ENCODE peak calls at places on chromosomes 12 and 14, in five cellular contexts. One of them, this sample, is unnamed.

GRCh38 chr14:31241450-31242114 is 34.0 kb upstream of the HECTD1 start:
- DNase-seq in IMR-90: no peak
- DNase-seq in kidney epithelial cell: no peak
- DNase-seq in Peyer's patch: no peak
- DNase-seq in fibroblast of villous mesenchyme: peak
- DNase-seq in this sample: no peak

GRCh38 chr14:57875296-57875695 is 9.4 kb upstream of the SLC35F4 start:
- DNase-seq in Peyer's patch: no peak
- DNase-seq in fibroblast of villous mesenchyme: no peak
- DNase-seq in IMR-90: no peak
- DNase-seq in kidney epithelial cell: peak
- DNase-seq in this sample: no peak

GRCh38 chr14:42665083-42665482 is 1058.4 kb downstream of the LRFN5 start:
- DNase-seq in Peyer's patch: no peak
- DNase-seq in fibroblast of villous mesenchyme: no peak
- DNase-seq in IMR-90: no peak
- DNase-seq in kidney epithelial cell: no peak
- DNase-seq in this sample: no peak

GRCh38 chr12:103799504-103800251 is 41.4 kb downstream of the NT5DC3 start:
- DNase-seq in fibroblast of villous mesenchyme: peak
- DNase-seq in kidney epithelial cell: no peak
- DNase-seq in Peyer's patch: no peak
- DNase-seq in IMR-90: peak
- DNase-seq in this sample: peak

GRCh38 chr12:52280796-52281560 is 6.5 kb downstream of the KRT86 start:
- DNase-seq in kidney epithelial cell: peak
- DNase-seq in fibroblast of villous mesenchyme: peak
- DNase-seq in IMR-90: peak
- DNase-seq in Peyer's patch: no peak
- DNase-seq in this sample: peak

GRCh38 chr12:123075092-123075491 is 75.8 kb downstream of the PITPNM2 start:
- DNase-seq in fibroblast of villous mesenchyme: no peak
- DNase-seq in Peyer's patch: no peak
- DNase-seq in kidney epithelial cell: no peak
- DNase-seq in IMR-90: no peak
- DNase-seq in this sample: no peak

GRCh38 chr12:11228268-11228879 is 41.1 kb downstream of the PRB3 start:
- DNase-seq in IMR-90: peak
- DNase-seq in kidney epithelial cell: peak
- DNase-seq in fibroblast of villous mesenchyme: peak
- DNase-seq in Peyer's patch: no peak
- DNase-seq in this sample: peak

GRCh38 chr12:48019639-48020265 is 15.5 kb upstream of the COL2A1 start:
- DNase-seq in Peyer's patch: no peak
- DNase-seq in fibroblast of villous mesenchyme: no peak
- DNase-seq in IMR-90: no peak
- DNase-seq in kidney epithelial cell: no peak
- DNase-seq in this sample: no peak

GRCh38 chr12:58657175-58657574 is 263.1 kb downstream of the LRIG3 start:
- DNase-seq in fibroblast of villous mesenchyme: no peak
- DNase-seq in kidney epithelial cell: no peak
- DNase-seq in Peyer's patch: no peak
- DNase-seq in IMR-90: no peak
- DNase-seq in this sample: no peak

GRCh38 chr12:50049254-50050118 is 7.9 kb upstream of the ASIC1 start:
- DNase-seq in IMR-90: no peak
- DNase-seq in Peyer's patch: no peak
- DNase-seq in fibroblast of villous mesenchyme: no peak
- DNase-seq in kidney epithelial cell: no peak
- DNase-seq in this sample: no peak

GRCh38 chr12:44851586-44851985 is 24.5 kb downstream of the NELL2 start:
- DNase-seq in fibroblast of villous mesenchyme: no peak
- DNase-seq in Peyer's patch: no peak
- DNase-seq in kidney epithelial cell: no peak
- DNase-seq in IMR-90: no peak
- DNase-seq in this sample: no peak

GRCh38 chr12:92546826-92547348 is 155.9 kb upstream of the PLEKHG7 start:
- DNase-seq in kidney epithelial cell: no peak
- DNase-seq in Peyer's patch: no peak
- DNase-seq in fibroblast of villous mesenchyme: no peak
- DNase-seq in IMR-90: no peak
- DNase-seq in this sample: no peak

GRCh38 chr12:92550661-92551060 is 152.1 kb upstream of the PLEKHG7 start:
- DNase-seq in Peyer's patch: no peak
- DNase-seq in kidney epithelial cell: no peak
- DNase-seq in fibroblast of villous mesenchyme: no peak
- DNase-seq in IMR-90: no peak
- DNase-seq in this sample: no peak

GRCh38 chr12:92546259-92546825 is 156.4 kb upstream of the PLEKHG7 start:
- DNase-seq in kidney epithelial cell: no peak
- DNase-seq in IMR-90: no peak
- DNase-seq in fibroblast of villous mesenchyme: no peak
- DNase-seq in Peyer's patch: no peak
- DNase-seq in this sample: no peak

GRCh38 chr12:92550234-92550633 is 152.6 kb upstream of the PLEKHG7 start:
- DNase-seq in Peyer's patch: no peak
- DNase-seq in IMR-90: no peak
- DNase-seq in fibroblast of villous mesenchyme: no peak
- DNase-seq in kidney epithelial cell: no peak
- DNase-seq in this sample: no peak

GRCh38 chr12:92547906-92548305 is 154.9 kb upstream of the PLEKHG7 start:
- DNase-seq in Peyer's patch: no peak
- DNase-seq in fibroblast of villous mesenchyme: no peak
- DNase-seq in IMR-90: no peak
- DNase-seq in kidney epithelial cell: no peak
- DNase-seq in this sample: no peak
- TF ChIP-seq CTCF in Peyer's patch: no peak
- TF ChIP-seq CTCF in fibroblast of villous mesenchyme: no peak
- TF ChIP-seq CTCF in IMR-90: no peak
- TF ChIP-seq CTCF in kidney epithelial cell: no peak
- TF ChIP-seq CTCF in this sample: no peak

GRCh38 chr12:53502331-53502730 is 1.2 kb downstream of the TARBP2 start:
- DNase-seq in IMR-90: no peak
- DNase-seq in kidney epithelial cell: no peak
- DNase-seq in Peyer's patch: no peak
- DNase-seq in fibroblast of villous mesenchyme: peak
- DNase-seq in this sample: peak
- H3K4me3 ChIP-seq in IMR-90: no peak
- H3K4me3 ChIP-seq in kidney epithelial cell: no peak
- H3K4me3 ChIP-seq in Peyer's patch: no peak
- H3K4me3 ChIP-seq in fibroblast of villous mesenchyme: peak
- H3K4me3 ChIP-seq in this sample: peak

GRCh38 chr12:19223018-19223417 is 93.5 kb downstream of the PLEKHA5 start:
- DNase-seq in fibroblast of villous mesenchyme: no peak
- DNase-seq in IMR-90: no peak
- DNase-seq in kidney epithelial cell: no peak
- DNase-seq in Peyer's patch: no peak
- DNase-seq in this sample: no peak
- TF ChIP-seq CTCF in fibroblast of villous mesenchyme: no peak
- TF ChIP-seq CTCF in IMR-90: peak
- TF ChIP-seq CTCF in kidney epithelial cell: no peak
- TF ChIP-seq CTCF in Peyer's patch: peak
- TF ChIP-seq CTCF in this sample: no peak

DNA sequence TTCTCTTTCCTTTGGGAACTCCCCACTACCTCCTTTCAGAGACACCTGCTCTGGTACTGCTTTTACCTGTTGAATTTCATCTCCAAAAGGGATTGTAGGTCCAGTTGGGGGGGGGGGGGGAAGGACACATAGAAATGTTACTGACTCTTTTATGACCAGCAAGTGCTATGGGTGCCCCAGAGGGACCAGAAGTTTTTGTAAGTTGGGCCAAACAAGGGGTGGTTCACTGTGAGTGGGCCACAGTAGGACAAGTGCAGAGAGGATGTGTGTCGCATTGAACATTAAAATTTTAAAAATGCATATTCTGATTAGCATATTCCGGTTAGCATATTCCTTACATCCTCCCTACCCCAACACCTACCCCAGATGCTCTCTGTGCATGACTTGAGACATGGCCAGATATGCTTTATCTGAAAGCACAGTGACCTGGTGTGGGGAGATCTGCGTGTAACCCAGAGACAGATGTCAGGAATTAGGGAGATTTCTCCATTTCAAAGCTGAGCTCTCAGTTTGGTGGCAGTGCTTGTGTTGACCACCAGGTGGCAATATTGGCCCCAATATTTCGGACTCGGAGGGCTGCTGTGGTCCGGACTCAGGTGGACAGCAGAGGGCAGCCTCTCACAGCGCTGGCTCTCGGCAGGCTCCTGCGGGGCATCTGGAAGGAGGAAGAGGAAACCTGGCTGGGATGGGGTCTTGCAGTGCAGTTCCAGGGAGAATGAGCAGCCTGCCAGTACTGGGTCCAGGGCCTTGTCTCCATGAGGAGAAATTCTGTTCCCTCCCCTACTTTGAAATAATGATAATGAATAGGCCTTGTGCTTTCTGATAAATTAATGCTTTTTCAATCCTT is 1.6 kb upstream of the CEBPE start:
- DNase-seq in fibroblast of villous mesenchyme: peak
- DNase-seq in kidney epithelial cell: peak
- DNase-seq in Peyer's patch: peak
- DNase-seq in IMR-90: peak
- DNase-seq in this sample: peak
- H3K4me3 ChIP-seq in fibroblast of villous mesenchyme: no peak
- H3K4me3 ChIP-seq in kidney epithelial cell: no peak
- H3K4me3 ChIP-seq in Peyer's patch: no peak
- H3K4me3 ChIP-seq in IMR-90: no peak
- H3K4me3 ChIP-seq in this sample: no peak

GRCh38 chr14:67485501-67486095 is 2.9 kb downstream of the TMEM229B start:
- DNase-seq in Peyer's patch: no peak
- DNase-seq in IMR-90: no peak
- DNase-seq in fibroblast of villous mesenchyme: peak
- DNase-seq in kidney epithelial cell: no peak
- DNase-seq in this sample: peak
- TF ChIP-seq CTCF in Peyer's patch: no peak
- TF ChIP-seq CTCF in IMR-90: no peak
- TF ChIP-seq CTCF in fibroblast of villous mesenchyme: no peak
- TF ChIP-seq CTCF in kidney epithelial cell: no peak
- TF ChIP-seq CTCF in this sample: no peak

DNA sequence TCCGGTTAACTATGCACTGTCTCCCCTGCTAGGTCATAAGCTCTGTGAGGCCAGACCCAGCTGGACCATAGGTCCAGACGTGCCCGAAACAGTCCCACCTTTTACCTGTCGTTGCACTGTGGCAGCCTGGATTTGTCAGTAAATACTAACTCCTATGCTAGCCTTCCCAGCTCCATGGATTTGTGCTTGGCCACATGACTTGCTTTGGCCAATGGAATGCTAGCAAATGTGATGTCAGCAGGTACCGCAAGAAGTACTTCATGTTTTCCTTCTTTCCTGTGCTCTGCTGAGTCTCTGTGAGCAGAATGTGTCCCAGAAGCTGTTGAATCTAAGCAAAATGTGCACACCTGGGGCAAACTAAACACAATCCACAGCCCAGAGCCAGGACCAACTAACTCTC is 157.2 kb downstream of the ANO2 start:
- DNase-seq in kidney epithelial cell: no peak
- DNase-seq in fibroblast of villous mesenchyme: no peak
- DNase-seq in Peyer's patch: no peak
- DNase-seq in IMR-90: no peak
- DNase-seq in this sample: no peak
- H3K4me3 ChIP-seq in kidney epithelial cell: no peak
- H3K4me3 ChIP-seq in fibroblast of villous mesenchyme: no peak
- H3K4me3 ChIP-seq in Peyer's patch: no peak
- H3K4me3 ChIP-seq in IMR-90: no peak
- H3K4me3 ChIP-seq in this sample: no peak

GRCh38 chr14:94638330-94638729 is 26.1 kb downstream of the SERPINA3 start:
- DNase-seq in kidney epithelial cell: no peak
- DNase-seq in IMR-90: peak
- DNase-seq in fibroblast of villous mesenchyme: no peak
- DNase-seq in Peyer's patch: no peak
- DNase-seq in this sample: peak
- TF ChIP-seq CTCF in kidney epithelial cell: no peak
- TF ChIP-seq CTCF in IMR-90: no peak
- TF ChIP-seq CTCF in fibroblast of villous mesenchyme: no peak
- TF ChIP-seq CTCF in Peyer's patch: no peak
- TF ChIP-seq CTCF in this sample: no peak

GRCh38 chr12:31315089-31315725 is 10.7 kb downstream of the SINHCAF start:
- DNase-seq in IMR-90: no peak
- DNase-seq in kidney epithelial cell: no peak
- DNase-seq in Peyer's patch: no peak
- DNase-seq in fibroblast of villous mesenchyme: peak
- DNase-seq in this sample: no peak

GRCh38 chr12:31316964-31317363 is 9.0 kb downstream of the SINHCAF start:
- DNase-seq in IMR-90: no peak
- DNase-seq in kidney epithelial cell: no peak
- DNase-seq in fibroblast of villous mesenchyme: peak
- DNase-seq in Peyer's patch: no peak
- DNase-seq in this sample: no peak

GRCh38 chr12:31315779-31316465 is 10.0 kb downstream of the SINHCAF start:
- DNase-seq in Peyer's patch: no peak
- DNase-seq in fibroblast of villous mesenchyme: no peak
- DNase-seq in IMR-90: no peak
- DNase-seq in kidney epithelial cell: no peak
- DNase-seq in this sample: no peak

GRCh38 chr12:31318870-31319269 is 7.1 kb downstream of the SINHCAF start:
- DNase-seq in Peyer's patch: no peak
- DNase-seq in kidney epithelial cell: no peak
- DNase-seq in IMR-90: no peak
- DNase-seq in fibroblast of villous mesenchyme: no peak
- DNase-seq in this sample: no peak

DNA sequence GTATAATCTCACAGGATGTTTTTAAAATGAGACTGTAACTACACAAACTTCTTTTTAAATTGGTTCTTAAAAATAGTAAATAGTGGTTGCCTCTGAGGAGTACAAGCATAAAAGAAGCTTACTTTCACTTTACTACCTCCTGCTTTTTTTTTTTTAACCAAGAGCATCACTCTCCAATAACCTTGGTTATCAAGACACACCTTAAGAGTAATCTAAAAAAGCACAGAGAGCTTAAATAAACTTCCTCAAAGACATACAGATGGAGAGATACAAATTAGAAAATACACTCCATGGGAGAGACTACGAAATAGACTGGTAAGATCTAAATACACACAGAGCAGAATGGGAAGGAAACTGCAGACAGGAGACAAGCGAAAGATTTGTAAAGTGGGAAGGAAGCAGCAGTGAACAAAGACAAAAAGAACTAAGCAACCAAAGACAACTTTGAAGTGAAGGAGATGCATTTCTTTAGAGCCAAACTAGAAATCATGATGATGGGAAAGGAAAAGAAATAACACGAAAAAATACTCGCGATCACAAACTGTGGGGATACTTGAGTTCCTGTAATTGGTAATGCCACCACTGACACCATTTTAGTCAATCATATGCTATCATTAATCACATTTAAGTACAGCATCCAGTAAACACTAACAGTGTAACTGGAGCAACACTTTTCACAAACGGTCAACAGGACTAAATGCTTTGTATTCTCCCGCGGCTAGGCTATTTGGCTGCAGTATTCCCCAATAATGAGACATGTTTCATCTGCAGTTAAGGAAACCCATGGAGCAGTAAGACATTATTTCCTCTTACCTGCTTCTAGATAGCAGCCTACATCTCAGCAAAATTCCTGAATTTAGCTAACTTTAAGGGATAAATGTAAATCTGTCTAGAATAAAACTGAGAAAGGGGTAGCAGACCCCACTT is 8.2 kb downstream of the SINHCAF start:
- DNase-seq in kidney epithelial cell: no peak
- DNase-seq in IMR-90: no peak
- DNase-seq in fibroblast of villous mesenchyme: peak
- DNase-seq in Peyer's patch: no peak
- DNase-seq in this sample: peak
- H3K4me3 ChIP-seq in kidney epithelial cell: peak
- H3K4me3 ChIP-seq in IMR-90: peak
- H3K4me3 ChIP-seq in fibroblast of villous mesenchyme: peak
- H3K4me3 ChIP-seq in Peyer's patch: no peak
- H3K4me3 ChIP-seq in this sample: peak

This sample was measured in cardiac fibroblast.